ENCODE peak calls at places on chromosome 20, in ten cellular contexts. P is pons; Q is NAMALWA; K is GM23248; V is putamen; O is endothelial cell; G is NK-92 treated with Interleukin-12 subunit alpha and Interleukin-12 subunit beta, amount 100 ng/mL, for 24 hours; W is psoas muscle; C is H9; H is activated CD8-positive, alpha-beta T cell treated with anti-CD3 and anti-CD28 coated beads, Interleukin-2, amount 10 ng/mL, durations not matched to agents 7 days and 5 days. Y is an unnamed sample.

GRCh38 chr20:953742-954141 is 37.6 kb upstream of the ANGPT4 start:
- DNase-seq in W (no peak), V (no peak), G (no peak), O (peak; percentile 43), K (peak; percentile 44), H (no peak), Q (no peak), P (no peak), C (no peak), Y (peak; percentile 8)

GRCh38 chr20:47748851-47749250 is 36.4 kb downstream of the SULF2 start:
- DNase-seq in C (no peak), O (no peak), H (no peak), K (no peak), P (no peak), W (no peak), G (no peak), V (no peak), Q (peak; percentile 26), Y (no peak)

GRCh38 chr20:19975901-19976300 is 41.3 kb upstream of the NAA20 start:
- DNase-seq in Q (no peak), H (no peak), V (no peak), G (no peak), P (peak; percentile 63), W (no peak), C (no peak), K (peak; percentile 58), O (no peak), Y (no peak)

GRCh38 chr20:14310977-14311654 is 26.3 kb downstream of the FLRT3 start:
- DNase-seq in C (no peak), O (no peak), K (no peak), H (no peak), Q (no peak), G (no peak), V (no peak), W (no peak), P (no peak), Y (no peak)

GRCh38 chr20:23193985-23194384 is 107.9 kb upstream of the CD93 start:
- DNase-seq in W (no peak), O (no peak), C (no peak), H (no peak), K (no peak), V (no peak), G (no peak), P (no peak), Q (no peak), Y (no peak)

GRCh38 chr20:35434085-35435005 is 3.7 kb downstream of the GDF5 start:
- DNase-seq in O (no peak), W (peak; percentile 62), G (no peak), H (no peak), C (no peak), V (no peak), P (no peak), Q (no peak), K (peak; percentile 14), Y (no peak)

GRCh38 chr20:37145014-37145413 is 34.1 kb upstream of the RPN2 start:
- DNase-seq in P (no peak), G (no peak), Q (no peak), W (no peak), C (no peak), K (no peak), V (no peak), H (no peak), O (no peak), Y (no peak)

GRCh38 chr20:47238780-47239769 is 117.4 kb downstream of the ZMYND8 start:
- DNase-seq in O (no peak), V (no peak), G (no peak), Q (no peak), C (peak; percentile 32), P (no peak), W (no peak), H (no peak), K (no peak), Y (no peak)

GRCh38 chr20:37223053-37223452 is 38.6 kb downstream of the GHRH start:
- DNase-seq in G (no peak), K (peak; percentile 96), H (no peak), O (no peak), W (no peak), V (peak; percentile 27), C (no peak), P (peak; percentile 79), Q (no peak), Y (no peak)

GRCh38 chr20:891121-892080 is 24.7 kb downstream of the ANGPT4 start:
- DNase-seq in G (no peak), P (peak; percentile 27), V (peak; percentile 17), Q (peak; percentile 5), K (no peak), C (no peak), W (peak; percentile 49), O (no peak), H (no peak), Y (no peak)

GRCh38 chr20:47150403-47151152 is 205.9 kb downstream of the ZMYND8 start:
- DNase-seq in P (peak; percentile 39), W (peak; percentile 53), V (no peak), G (no peak), O (peak; percentile 80), Q (peak; percentile 81), C (peak; percentile 91), H (peak; percentile 30), K (peak; percentile 85), Y (peak; percentile 26)

GRCh38 chr20:34390769-34391447 is 27.8 kb downstream of the ITCH start:
- DNase-seq in W (peak; percentile 63), O (no peak), H (no peak), P (no peak), C (no peak), K (peak; percentile 91), G (peak; percentile 13), V (no peak), Q (no peak), Y (peak; percentile 84)

GRCh38 chr20:60011512-60012507 is 53.6 kb downstream of the CDH26 start:
- DNase-seq in C (no peak), H (peak; percentile 63), K (no peak), W (no peak), O (no peak), G (peak; percentile 46), V (no peak), P (no peak), Q (no peak), Y (no peak)

GRCh38 chr20:38969708-38970107 is 7.6 kb downstream of the DHX35 start:
- DNase-seq in K (peak; percentile 26), G (no peak), Q (no peak), O (no peak), W (no peak), C (no peak), H (no peak), V (no peak), P (no peak), Y (no peak)

GRCh38 chr20:54062812-54063280 is 7.5 kb downstream of the BCAS1 start:
- DNase-seq in W (no peak), G (no peak), Q (peak; percentile 61), P (peak; percentile 89), K (peak; percentile 75), H (no peak), O (no peak), V (peak; percentile 70), C (no peak), Y (peak; percentile 69)

GRCh38 chr20:44642203-44643153 is 9.0 kb downstream of the ADA start:
- DNase-seq in P (peak; percentile 63), G (no peak), O (peak; percentile 57), H (peak; percentile 59), Q (peak; percentile 42), K (peak; percentile 87), V (peak; percentile 64), C (peak; percentile 79), W (peak; percentile 62), Y (no peak)

GRCh38 chr20:16810216-16810615 is 62.1 kb downstream of the OTOR start:
- DNase-seq in O (no peak), H (no peak), W (no peak), Q (no peak), G (no peak), P (no peak), C (no peak), K (no peak), V (no peak), Y (no peak)

GRCh38 chr20:44616604-44616964 is 34.2 kb downstream of the PKIG start:
- DNase-seq in G (no peak), V (no peak), O (no peak), Q (no peak), H (no peak), W (peak; percentile 64), K (no peak), P (no peak), C (peak; percentile 65), Y (no peak)

GRCh38 chr20:37914367-37914671 is 11.4 kb downstream of the VSTM2L start:
- DNase-seq in O (no peak), H (no peak), Q (no peak), G (no peak), V (no peak), K (no peak), C (no peak), P (no peak), W (no peak), Y (no peak)

GRCh38 chr20:35582741-35583404 is 32.8 kb upstream of the SPAG4 start:
- DNase-seq in Q (no peak), G (no peak), K (no peak), O (no peak), V (no peak), W (no peak), C (no peak), H (no peak), P (no peak), Y (no peak)

GRCh38 chr20:63045401-63045800 is 38.6 kb upstream of the BHLHE23 start:
- DNase-seq in V (no peak), C (no peak), G (no peak), K (no peak), Q (no peak), W (no peak), O (no peak), H (no peak), P (no peak), Y (no peak)

GRCh38 chr20:13265941-13266340 is 44.9 kb downstream of the ISM1 start:
- DNase-seq in W (no peak), V (no peak), H (no peak), Q (no peak), O (no peak), P (no peak), K (no peak), C (no peak), G (no peak), Y (no peak)

GRCh38 chr20:63697357-63697867 is 960 bp downstream of the TNFRSF6B start:
- DNase-seq in W (no peak), P (no peak), G (no peak), C (no peak), Q (no peak), V (no peak), O (peak; percentile 4), K (no peak), H (no peak), Y (no peak)

GRCh38 chr20:61662946-61663460 is 402.7 kb downstream of the TAF4 start:
- DNase-seq in P (peak; percentile 73), C (no peak), V (peak; percentile 21), O (no peak), Q (no peak), H (no peak), K (no peak), G (no peak), W (no peak), Y (no peak)

Y was measured in LoVo.